ENCODE peak calls at places on chromosome 18, in eight cellular contexts. W is tibial nerve; R is heart left ventricle; S is brain microvascular endothelial cell; U is Peyer's patch; Q is CD8-positive, alpha-beta T cell; N is pancreas; V is astrocyte. X is an unnamed sample.

GRCh38 chr18:49630246-49630699 is 68.4 kb downstream of the LIPG start:
- DNase-seq in W (no peak), R (no peak), S (no peak), U (peak), Q (no peak), N (peak), V (no peak), X (no peak)

GRCh38 chr18:58156516-58156915 is 112.5 kb downstream of the NEDD4L start:
- DNase-seq in W (no peak), R (no peak), S (no peak), U (no peak), Q (no peak), N (no peak), V (no peak), X (no peak)

GRCh38 chr18:40935423-40935822 is 1019.6 kb upstream of the PIK3C3 start:
- DNase-seq in W (no peak), R (no peak), S (peak), U (no peak), Q (no peak), N (no peak), V (no peak), X (no peak)

GRCh38 chr18:48300463-48300961 is 108.7 kb downstream of the ZBTB7C start:
- DNase-seq in W (no peak), R (no peak), S (no peak), U (no peak), Q (no peak), N (no peak), V (no peak), X (no peak)

GRCh38 chr18:48462510-48462909 is 53.3 kb upstream of the ZBTB7C start:
- DNase-seq in W (no peak), R (no peak), S (no peak), U (no peak), Q (no peak), N (no peak), V (no peak), X (peak)

GRCh38 chr18:8277270-8277669 is 332.0 kb upstream of the RAB12 start:
- DNase-seq in W (no peak), R (no peak), S (no peak), U (no peak), Q (no peak), N (no peak), V (no peak), X (no peak)

GRCh38 chr18:12569791-12570190 is 88.1 kb downstream of the SPIRE1 start:
- DNase-seq in W (no peak), R (no peak), S (no peak), U (no peak), Q (no peak), N (no peak), V (no peak), X (no peak)

GRCh38 chr18:58965930-58966662 is 101.4 kb downstream of the ZNF532 start:
- DNase-seq in W (no peak), R (no peak), S (no peak), U (no peak), Q (no peak), N (no peak), V (no peak), X (no peak)

GRCh38 chr18:26621161-26622026 is 73.0 kb upstream of the KCTD1 start:
- DNase-seq in W (no peak), R (no peak), S (peak), U (no peak), Q (no peak), N (peak), V (no peak), X (peak)

GRCh38 chr18:50203801-50204604 is 9.1 kb upstream of the MYO5B start:
- DNase-seq in W (no peak), R (peak), S (peak), U (peak), Q (no peak), N (peak), V (peak), X (peak)

GRCh38 chr18:2961828-2962227 is 51.1 kb downstream of the LPIN2 start:
- DNase-seq in W (no peak), R (no peak), S (no peak), U (no peak), Q (no peak), N (no peak), V (peak), X (no peak)

GRCh38 chr18:50679656-50680055 is 119.8 kb downstream of the MAPK4 start:
- DNase-seq in W (no peak), R (no peak), S (no peak), U (no peak), Q (no peak), N (no peak), V (no peak), X (no peak)

GRCh38 chr18:74397572-74397971 is 59.5 kb downstream of the DIPK1C start:
- DNase-seq in W (no peak), R (no peak), S (no peak), U (peak), Q (no peak), N (no peak), V (no peak), X (no peak)

GRCh38 chr18:74395630-74396251 is 61.4 kb downstream of the DIPK1C start:
- DNase-seq in W (no peak), R (no peak), S (no peak), U (peak), Q (no peak), N (no peak), V (no peak), X (no peak)

GRCh38 chr18:74402806-74403433 is 54.2 kb downstream of the DIPK1C start:
- DNase-seq in W (no peak), R (no peak), S (no peak), U (peak), Q (no peak), N (no peak), V (no peak), X (no peak)

GRCh38 chr18:74396252-74397204 is 60.6 kb downstream of the DIPK1C start:
- DNase-seq in W (no peak), R (no peak), S (no peak), U (peak), Q (no peak), N (no peak), V (no peak), X (no peak)

DNA sequence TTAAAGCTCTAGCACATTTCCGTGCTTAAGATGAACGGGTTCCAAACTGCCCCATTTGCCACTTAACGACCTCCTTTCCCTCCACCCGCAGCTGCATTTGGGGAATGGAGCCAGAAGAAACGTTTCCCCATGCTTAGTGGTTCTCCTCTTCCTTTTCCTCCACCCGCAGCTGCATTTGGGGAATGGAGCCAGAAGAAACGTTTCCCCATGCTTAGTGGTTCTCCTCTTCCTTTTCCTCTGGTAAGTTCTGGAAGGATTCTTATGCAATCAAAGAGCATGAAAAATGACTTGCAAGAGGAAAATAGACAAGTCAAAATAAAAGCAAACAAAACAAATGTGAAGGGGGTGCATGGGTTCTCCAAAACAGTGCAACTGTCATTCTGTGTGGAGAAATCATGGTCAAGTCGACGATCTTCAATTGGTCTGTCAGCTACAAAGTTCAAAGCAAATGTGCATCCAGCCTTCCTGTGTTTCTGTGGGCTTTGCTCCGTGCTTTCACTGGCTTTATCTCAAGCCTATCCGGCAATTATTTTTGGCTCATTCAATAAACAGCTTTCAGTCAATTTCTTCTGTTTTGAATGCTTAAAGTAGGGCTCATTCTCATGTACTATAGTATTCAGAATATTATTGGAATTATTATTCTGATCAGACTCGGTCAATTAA is 57.8 kb downstream of the DIPK1C start:
- DNase-seq in W (no peak), R (no peak), S (no peak), U (peak), Q (no peak), N (no peak), V (no peak), X (peak)
- H3K27ac ChIP-seq in W (no peak), R (no peak), S (no peak), U (no peak), Q (no peak), N (no peak), V (no peak), X (no peak)

DNA sequence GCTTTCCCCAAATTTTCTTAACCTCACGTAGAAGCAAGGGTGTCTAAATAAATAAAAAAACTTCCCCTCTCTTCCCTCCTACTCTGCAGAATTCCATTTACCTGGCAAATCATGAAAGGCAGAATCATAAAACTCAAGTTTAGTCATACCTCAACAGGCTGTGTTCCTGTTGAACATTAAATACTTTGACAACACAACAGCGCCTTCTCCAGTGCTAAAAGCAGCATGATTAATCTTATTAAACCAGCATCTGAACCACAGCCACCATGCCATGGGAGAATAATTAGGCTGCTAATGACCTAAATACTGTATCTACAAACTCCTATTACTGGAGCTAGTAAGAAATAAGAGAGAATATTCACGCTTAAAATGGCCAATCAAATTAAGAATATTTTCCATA is 68.1 kb downstream of the CDH2 start:
- DNase-seq in W (no peak), R (no peak), S (no peak), U (no peak), Q (no peak), N (no peak), V (peak), X (no peak)
- TF ChIP-seq CTCF in W (no peak), R (no peak), S (no peak), U (no peak), Q (no peak), N (no peak), V (peak), X (peak)

GRCh38 chr18:46344416-46345180 is 240.4 kb downstream of the HAUS1 start:
- DNase-seq in W (no peak), R (no peak), S (no peak), U (no peak), Q (no peak), N (no peak), V (no peak), X (no peak)
- H3K4me3 ChIP-seq in W (no peak), R (no peak), S (no peak), U (no peak), Q (no peak), N (no peak), V (no peak), X (no peak)

GRCh38 chr18:52002600-52002999 is 337.4 kb upstream of the DCC start:
- DNase-seq in W (no peak), R (no peak), S (no peak), U (no peak), Q (no peak), N (no peak), V (no peak), X (no peak)
- H3K27ac ChIP-seq in W (no peak), R (no peak), S (no peak), U (no peak), Q (no peak), N (no peak), V (no peak), X (no peak)

GRCh38 chr18:74351354-74351753 is 35.7 kb downstream of the C18orf63 start:
- DNase-seq in W (no peak), R (no peak), S (peak), U (no peak), Q (no peak), N (no peak), V (peak), X (no peak)
- TF ChIP-seq CTCF in W (no peak), R (no peak), S (no peak), U (no peak), Q (no peak), N (no peak), V (no peak), X (no peak)